ENCODE peak calls at places on chromosomes 5 and 9, in seven cellular contexts. N is A549, X is K562, T is body of pancreas, R is right lobe of liver, E is gastrocnemius medialis, H is upper lobe of left lung. F is an unnamed sample.

GRCh38 chr9:111691686-111692329 is 30.4 kb downstream of the GNG10 start:
- ATAC-seq in N (peak), X (peak), T (no peak), R (peak), E (no peak), H (no peak), F (no peak)

GRCh38 chr5:115480245-115480644 is 64.3 kb downstream of the FEM1C start:
- ATAC-seq in N (no peak), X (no peak), T (no peak), R (no peak), E (peak), H (no peak), F (no peak)

GRCh38 chr9:90808890-90809685 is 7.5 kb downstream of the SYK start:
- ATAC-seq in N (no peak), X (no peak), T (no peak), R (peak), E (no peak), H (peak), F (no peak)

GRCh38 chr5:163540711-163541110 is 35.3 kb downstream of the MAT2B start:
- ATAC-seq in N (no peak), X (no peak), T (no peak), R (no peak), E (no peak), H (no peak), F (no peak)

GRCh38 chr9:2227468-2227867 is 212.3 kb downstream of the SMARCA2 start:
- ATAC-seq in N (no peak), X (peak), T (peak), R (no peak), E (no peak), H (no peak), F (peak)

GRCh38 chr5:173733831-173734491 is 117.5 kb upstream of the BOD1 start:
- ATAC-seq in N (no peak), X (no peak), T (no peak), R (no peak), E (no peak), H (no peak), F (no peak)

GRCh38 chr9:6955251-6955921 is 197.6 kb downstream of the KDM4C start:
- ATAC-seq in N (no peak), X (peak), T (peak), R (no peak), E (no peak), H (no peak), F (no peak)

GRCh38 chr5:67453526-67453925 is 256.9 kb upstream of the CD180 start:
- ATAC-seq in N (no peak), X (no peak), T (no peak), R (no peak), E (no peak), H (no peak), F (no peak)

GRCh38 chr9:82546131-82546530 is 516.8 kb downstream of the RASEF start:
- ATAC-seq in N (no peak), X (no peak), T (no peak), R (no peak), E (no peak), H (no peak), F (no peak)

GRCh38 chr9:82553654-82554366 is 509.1 kb downstream of the RASEF start:
- ATAC-seq in N (no peak), X (no peak), T (no peak), R (no peak), E (no peak), H (no peak), F (no peak)

GRCh38 chr9:82548030-82548429 is 514.9 kb downstream of the RASEF start:
- ATAC-seq in N (no peak), X (no peak), T (no peak), R (no peak), E (no peak), H (no peak), F (no peak)

GRCh38 chr9:82552784-82553183 is 510.2 kb downstream of the RASEF start:
- ATAC-seq in N (no peak), X (no peak), T (peak), R (no peak), E (no peak), H (no peak), F (no peak)

DNA sequence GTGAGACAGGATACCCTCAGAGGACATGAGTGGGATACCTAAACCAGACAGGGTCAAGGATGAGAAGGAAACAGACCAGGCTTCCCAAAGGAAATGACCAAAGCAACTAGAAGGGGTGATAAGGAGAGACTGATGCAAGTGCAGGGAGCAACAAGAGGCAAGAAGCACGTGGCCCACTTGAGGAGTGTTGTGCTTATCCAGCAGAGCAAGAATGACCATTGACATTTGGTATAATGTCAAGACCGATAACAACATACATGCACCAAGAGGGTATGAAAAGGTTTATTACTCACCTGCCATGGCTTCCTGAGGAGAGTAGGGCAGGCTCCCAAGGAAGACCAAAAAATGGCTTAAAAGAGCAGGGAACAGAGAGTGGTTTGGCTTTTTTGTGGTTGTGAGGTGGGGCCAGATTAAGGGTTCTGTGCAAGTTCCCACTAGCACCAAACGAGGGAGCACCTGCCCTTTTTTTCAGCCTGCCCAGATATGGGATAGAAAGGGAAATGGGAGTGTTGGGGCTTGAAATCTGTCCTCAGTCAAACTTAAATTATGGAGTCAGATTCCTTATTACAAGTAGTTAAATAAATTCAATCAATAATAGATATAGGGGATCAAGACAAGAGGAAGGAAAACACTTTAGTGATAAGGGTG is 513.6 kb downstream of the RASEF start:
- ATAC-seq in N (no peak), X (no peak), T (peak), R (peak), E (no peak), H (no peak), F (no peak)
- TF ChIP-seq CTCF in N (no peak), X (no peak), T (peak), R (peak), E (no peak), H (no peak), F (no peak)

GRCh38 chr5:138468133-138468965 is 3.1 kb downstream of the EGR1 start:
- ATAC-seq in N (no peak), X (no peak), T (no peak), R (no peak), E (no peak), H (no peak), F (no peak)
- TF ChIP-seq POLR2A in N (no peak), X (peak), T (peak), R (peak), E (no peak), H (no peak), F (no peak)

GRCh38 chr5:151077419-151077818 is 3.4 kb downstream of the TNIP1 start:
- ATAC-seq in N (no peak), X (no peak), T (no peak), R (no peak), E (no peak), H (no peak), F (no peak)
- TF ChIP-seq CTCF in N (no peak), X (no peak), T (no peak), R (no peak), E (no peak), H (no peak), F (no peak)

GRCh38 chr5:132775439-132776076 is 1.5 kb downstream of the SEPTIN8 start:
- ATAC-seq in N (no peak), X (no peak), T (peak), R (no peak), E (no peak), H (no peak), F (no peak)
- TF ChIP-seq POLR2A in N (no peak), X (no peak), T (no peak), R (no peak), E (no peak), H (no peak), F (no peak)

DNA sequence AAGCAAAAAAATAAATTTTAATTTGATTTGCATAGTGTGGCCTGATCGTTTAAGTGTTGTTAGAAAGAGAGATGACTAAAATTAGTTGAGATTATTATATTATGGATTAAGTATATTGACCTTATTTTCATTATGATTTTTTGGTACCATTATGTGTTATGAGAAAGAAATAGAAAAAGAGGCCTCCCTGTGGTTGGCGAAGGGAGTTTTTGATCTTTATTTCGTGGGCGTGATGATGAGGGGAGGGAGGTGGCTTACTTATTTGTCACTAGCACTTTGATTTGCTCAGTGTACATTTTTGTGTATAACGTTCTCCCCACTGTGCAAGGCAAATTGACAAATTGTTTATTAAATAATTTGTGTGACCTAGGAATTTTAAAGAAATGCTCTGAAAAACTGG is 2.8 kb downstream of the DAPK1 start:
- ATAC-seq in N (no peak), X (no peak), T (no peak), R (no peak), E (no peak), H (no peak), F (no peak)
- TF ChIP-seq CTCF in N (peak), X (no peak), T (peak), R (peak), E (no peak), H (peak), F (peak)

GRCh38 chr9:127567119-127567897 is 44.8 kb upstream of the STXBP1 start:
- ATAC-seq in N (peak), X (peak), T (peak), R (peak), E (peak), H (peak), F (peak)
- TF ChIP-seq POLR2A in N (no peak), X (no peak), T (peak), R (no peak), E (no peak), H (peak), F (no peak)

GRCh38 chr5:136132557-136133415 is at the start of gene SMAD5:
- ATAC-seq in N (peak), X (peak), T (peak), R (peak), E (peak), H (peak), F (peak)
- TF ChIP-seq CTCF in N (no peak), X (no peak), T (no peak), R (no peak), E (no peak), H (no peak), F (no peak)

GRCh38 chr5:81751009-81751835 is at the start of gene SSBP2:
- ATAC-seq in N (peak), X (peak), T (peak), R (peak), E (peak), H (peak), F (peak)
- TF ChIP-seq POLR2A in N (peak), X (peak), T (peak), R (peak), E (peak), H (peak), F (peak)

F was measured in gastroesophageal sphincter.